ENCODE peak calls at places on chromosomes 6 and 20, in nine cellular contexts. S, L, A, R, J, U, I, G and W are unnamed samples.

GRCh38 chr20:8066662-8067061 is 47.1 kb upstream of the TMX4 start:
- DNase-seq in A (no peak), J (no peak), R (no peak), G (no peak), L (no peak), I (no peak), S (no peak), U (no peak), W (no peak)

GRCh38 chr6:110708295-110708965 is 106.8 kb downstream of the CDK19 start:
- DNase-seq in A (peak), R (no peak), G (peak), J (no peak), S (no peak), L (no peak), U (no peak), I (no peak), W (peak)

GRCh38 chr6:122715725-122716124 is 63.8 kb upstream of the FABP7 start:
- DNase-seq in A (no peak), U (no peak), J (no peak), R (no peak), I (no peak), L (no peak), S (no peak), G (no peak), W (peak)

GRCh38 chr20:10675456-10675848 is 1.7 kb upstream of the JAG1 start:
- DNase-seq in G (no peak), U (no peak), I (no peak), R (no peak), A (no peak), S (no peak), J (no peak), L (no peak), W (no peak)

GRCh38 chr20:48166082-48166835 is 381.0 kb upstream of the SULF2 start:
- DNase-seq in U (no peak), A (no peak), J (no peak), R (no peak), I (no peak), S (no peak), L (no peak), G (no peak), W (no peak)

GRCh38 chr20:38256021-38256420 is 4.5 kb downstream of the KIAA1755 start:
- DNase-seq in G (no peak), S (no peak), A (no peak), I (no peak), L (no peak), J (no peak), R (no peak), U (no peak), W (no peak)

GRCh38 chr20:62739581-62740285 is 31.1 kb downstream of the NTSR1 start:
- DNase-seq in U (peak), J (no peak), S (peak), A (no peak), R (peak), I (no peak), L (peak), G (no peak), W (peak)

GRCh38 chr20:32470025-32470861 is 112.1 kb downstream of the ASXL1 start:
- DNase-seq in G (no peak), A (peak), L (peak), S (peak), R (peak), I (peak), J (no peak), U (no peak), W (peak)

GRCh38 chr6:13548500-13549210 is 25.7 kb upstream of the SIRT5 start:
- DNase-seq in A (no peak), R (no peak), U (no peak), S (no peak), I (no peak), L (no peak), J (no peak), G (no peak), W (no peak)

GRCh38 chr6:100099189-100100074 is 105.4 kb upstream of the MCHR2 start:
- DNase-seq in A (peak), J (no peak), G (no peak), U (no peak), S (no peak), R (peak), L (no peak), I (peak), W (peak)

GRCh38 chr6:33205172-33206026 is 944 bp downstream of the HSD17B8 start:
- DNase-seq in R (no peak), A (no peak), J (no peak), I (no peak), L (no peak), S (no peak), U (no peak), G (no peak), W (peak)

GRCh38 chr6:156949376-156949775 is 172.2 kb downstream of the ARID1B start:
- DNase-seq in I (no peak), G (no peak), J (no peak), R (peak), U (no peak), L (no peak), S (no peak), A (peak), W (peak)

GRCh38 chr20:6028795-6029194 is 25.1 kb downstream of the LRRN4 start:
- DNase-seq in U (no peak), S (no peak), G (no peak), J (no peak), I (no peak), L (no peak), R (no peak), A (no peak), W (no peak)

GRCh38 chr20:62409935-62410741 is 3.1 kb upstream of the CABLES2 start:
- DNase-seq in L (peak), A (peak), I (peak), G (no peak), J (no peak), U (peak), R (peak), S (no peak), W (no peak)

GRCh38 chr6:35725721-35726438 is 11.0 kb upstream of the ARMC12 start:
- DNase-seq in A (peak), G (no peak), U (no peak), S (peak), I (no peak), R (no peak), J (no peak), L (peak), W (peak)

GRCh38 chr20:2840967-2841531 is 504 bp downstream of the VPS16 start:
- DNase-seq in S (peak), J (no peak), U (peak), L (peak), A (peak), I (peak), R (peak), G (no peak), W (peak)

GRCh38 chr20:32605167-32605656 is 20.1 kb upstream of the NOL4L start:
- DNase-seq in G (no peak), L (no peak), U (no peak), J (no peak), R (no peak), I (peak), A (no peak), S (no peak), W (no peak)

GRCh38 chr6:34366639-34366921 is 25.9 kb downstream of the NUDT3 start:
- DNase-seq in I (no peak), G (no peak), L (no peak), J (no peak), U (no peak), A (no peak), R (no peak), S (no peak), W (no peak)

GRCh38 chr20:64136004-64136710 is 28.1 kb upstream of the MYT1 start:
- DNase-seq in U (no peak), A (no peak), G (no peak), I (no peak), J (no peak), S (no peak), L (peak), R (no peak), W (no peak)

GRCh38 chr6:48135352-48136084 is 24.5 kb upstream of the PTCHD4 start:
- DNase-seq in U (no peak), I (no peak), J (peak), S (no peak), G (no peak), L (no peak), A (peak), R (peak), W (peak)

DNA sequence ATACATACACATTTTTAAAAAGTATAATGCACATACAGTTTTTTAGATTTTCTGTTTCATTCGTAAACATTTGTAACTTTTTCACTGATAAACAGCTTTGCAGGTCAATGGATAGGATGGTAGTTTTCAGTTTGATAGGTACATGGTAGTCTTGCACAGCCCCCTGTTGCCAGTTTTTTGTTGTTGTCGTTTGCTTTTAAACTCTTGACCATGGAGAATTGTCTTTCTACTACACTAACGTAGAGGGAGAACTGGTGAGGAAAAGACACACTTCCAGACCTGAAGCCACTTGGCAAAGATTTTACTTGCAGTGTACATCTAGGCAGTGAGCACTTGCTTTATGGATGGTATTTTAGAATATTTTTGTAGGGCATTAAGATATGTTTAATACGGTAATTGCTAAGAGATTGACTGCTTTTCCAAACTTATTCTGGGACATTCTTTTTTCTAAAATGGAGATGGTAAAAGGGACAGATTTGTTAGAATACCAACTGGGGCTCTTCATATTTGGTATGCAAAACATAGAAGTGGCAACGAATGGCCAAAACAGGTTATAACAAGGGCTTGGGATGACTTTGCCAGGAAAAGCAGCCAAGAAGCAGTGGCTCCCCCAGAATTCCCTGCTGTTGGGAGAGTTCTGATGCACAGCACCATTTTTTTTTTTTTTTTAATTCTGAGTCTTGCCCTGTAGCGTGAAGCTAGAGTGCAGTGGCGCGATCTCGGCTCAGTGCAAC is 1.5 kb downstream of the PYGB start:
- DNase-seq in G (no peak), L (no peak), U (no peak), S (peak), A (peak), I (no peak), J (no peak), R (no peak), W (no peak)
- TF ChIP-seq CTCF in G (no peak), L (no peak), U (no peak), S (no peak), A (peak), I (no peak), J (no peak), R (no peak), W (no peak)

DNA sequence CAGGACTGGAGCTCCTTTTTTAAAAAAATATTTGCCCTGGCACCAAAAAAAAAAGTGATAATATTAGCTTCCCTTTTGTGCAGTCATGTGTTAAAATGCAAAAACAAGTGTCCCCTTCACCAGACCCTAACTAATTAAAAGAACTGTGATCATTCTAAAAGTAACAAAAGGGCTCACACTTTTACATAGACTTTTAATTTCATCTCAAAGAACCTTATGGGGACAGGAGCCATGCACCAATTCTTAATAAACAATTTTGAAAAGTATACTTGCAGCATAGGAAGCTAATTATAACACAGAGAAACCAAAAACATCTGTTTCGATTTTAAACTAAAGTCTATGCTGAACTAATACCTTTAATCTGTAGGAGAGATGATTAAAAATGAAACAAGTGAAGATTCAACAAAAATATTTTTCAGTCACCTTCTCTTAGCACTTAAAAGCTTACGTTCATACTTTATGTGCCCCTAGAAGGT is 17.3 kb downstream of the STX7 start:
- DNase-seq in I (no peak), R (no peak), L (no peak), S (no peak), A (no peak), U (no peak), G (no peak), J (no peak), W (no peak)
- H3K4me3 ChIP-seq in I (no peak), R (no peak), L (no peak), S (no peak), A (no peak), U (no peak), G (no peak), J (no peak), W (no peak)

DNA sequence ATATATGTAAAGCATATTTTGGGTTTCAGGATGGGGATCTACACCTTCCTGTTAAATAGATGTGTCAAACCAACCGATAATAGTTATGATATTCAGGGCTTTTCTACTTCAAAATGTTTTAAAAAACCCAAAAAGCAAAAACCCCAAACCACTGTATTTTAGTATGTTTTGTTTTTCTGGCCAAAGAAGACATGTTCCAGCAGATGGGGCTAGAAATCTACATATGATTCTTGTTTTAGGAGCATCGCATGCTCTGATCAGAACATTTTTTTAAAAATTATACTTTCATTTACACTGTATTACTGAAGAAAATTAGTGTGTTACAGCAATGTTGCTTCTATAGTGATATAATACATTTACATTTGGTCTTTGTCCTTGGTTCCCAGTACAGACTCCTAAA is 11.0 kb downstream of the RMND1 start:
- DNase-seq in A (peak), I (no peak), G (no peak), S (no peak), U (no peak), J (no peak), L (no peak), R (no peak), W (peak)
- TF ChIP-seq CTCF in A (peak), I (peak), G (peak), S (peak), U (peak), J (peak), L (peak), R (peak), W (peak)

GRCh38 chr20:18731940-18732339 is 81.6 kb upstream of the SCP2D1 start:
- DNase-seq in L (no peak), U (no peak), A (no peak), R (no peak), J (no peak), G (no peak), I (no peak), S (no peak), W (no peak)

GRCh38 chr20:18729426-18729825 is 84.2 kb upstream of the SCP2D1 start:
- DNase-seq in A (no peak), U (no peak), L (no peak), R (no peak), J (no peak), S (no peak), I (no peak), G (no peak), W (no peak)

GRCh38 chr20:18728165-18728866 is 85.3 kb upstream of the SCP2D1 start:
- DNase-seq in A (no peak), R (no peak), L (no peak), U (peak), I (no peak), S (no peak), J (no peak), G (no peak), W (no peak)

GRCh38 chr20:18727032-18727508 is 86.5 kb upstream of the SCP2D1 start:
- DNase-seq in I (no peak), L (peak), R (no peak), A (no peak), S (no peak), U (no peak), G (no peak), J (no peak), W (no peak)

GRCh38 chr20:18728867-18729224 is 84.7 kb upstream of the SCP2D1 start:
- DNase-seq in I (no peak), L (no peak), G (no peak), J (no peak), S (no peak), R (no peak), A (no peak), U (no peak), W (no peak)
- H3K4me3 ChIP-seq in I (no peak), L (no peak), G (no peak), J (no peak), S (no peak), R (no peak), A (no peak), U (no peak), W (no peak)

GRCh38 chr6:25053875-25054371 is 118.2 kb upstream of the RIPOR2 start:
- DNase-seq in A (peak), I (peak), G (no peak), R (peak), J (peak), L (no peak), U (peak), S (no peak), W (peak)
- TF ChIP-seq CTCF in A (no peak), I (no peak), G (no peak), R (peak), J (no peak), L (no peak), U (no peak), S (no peak), W (no peak)